ENCODE peak calls at places on chromosomes 2 and 18, in five cellular contexts. Q is astrocyte, L is breast epithelium, N is AG10803, I is GM12865. H is an unnamed sample.

GRCh38 chr18:55269632-55270031 is 310.4 kb upstream of the CCDC68 start:
- DNase-seq in Q (no peak), L (no peak), N (no peak), I (no peak), H (no peak)

GRCh38 chr2:179974743-179975142 is 32.4 kb downstream of the CWC22 start:
- DNase-seq in Q (no peak), L (no peak), N (no peak), I (no peak), H (no peak)

GRCh38 chr2:150485871-150486538 is 1.5 kb downstream of the RND3 start:
- DNase-seq in Q (peak; percentile 79), L (peak; percentile 75), N (peak; percentile 84), I (no peak), H (no peak)

GRCh38 chr2:176445831-176446433 is 176.7 kb downstream of the MTX2 start:
- DNase-seq in Q (peak; percentile 68), L (no peak), N (peak; percentile 63), I (no peak), H (no peak)

GRCh38 chr2:71884303-71885042 is 263.2 kb downstream of the CYP26B1 start:
- DNase-seq in Q (peak; percentile 73), L (no peak), N (peak; percentile 72), I (no peak), H (no peak)

GRCh38 chr2:147006724-147007123 is 838.1 kb upstream of the ACVR2A start:
- DNase-seq in Q (peak; percentile 41), L (no peak), N (peak; percentile 95), I (no peak), H (no peak)

GRCh38 chr18:37873416-37873815 is 307.8 kb upstream of the CELF4 start:
- DNase-seq in Q (no peak), L (no peak), N (no peak), I (no peak), H (no peak)

GRCh38 chr18:37465922-37466321 is 99.7 kb downstream of the CELF4 start:
- DNase-seq in Q (no peak), L (no peak), N (no peak), I (no peak), H (no peak)

GRCh38 chr18:35641467-35641866 is 59.9 kb downstream of the GALNT1 start:
- DNase-seq in Q (no peak), L (no peak), N (no peak), I (no peak), H (peak; percentile 73)

GRCh38 chr2:99484205-99484604 is 5.6 kb downstream of the REV1 start:
- DNase-seq in Q (no peak), L (no peak), N (no peak), I (no peak), H (no peak)

GRCh38 chr2:144512421-144513272 is 7.3 kb downstream of the ZEB2 start:
- DNase-seq in Q (no peak), L (no peak), N (no peak), I (no peak), H (no peak)
- H3K4me3 ChIP-seq in Q (no peak overlapping the region), L (peak overlapping the region; percentile 58), N (peak overlapping the region; percentile 85), I (no peak overlapping the region), H (no peak overlapping the region)

DNA sequence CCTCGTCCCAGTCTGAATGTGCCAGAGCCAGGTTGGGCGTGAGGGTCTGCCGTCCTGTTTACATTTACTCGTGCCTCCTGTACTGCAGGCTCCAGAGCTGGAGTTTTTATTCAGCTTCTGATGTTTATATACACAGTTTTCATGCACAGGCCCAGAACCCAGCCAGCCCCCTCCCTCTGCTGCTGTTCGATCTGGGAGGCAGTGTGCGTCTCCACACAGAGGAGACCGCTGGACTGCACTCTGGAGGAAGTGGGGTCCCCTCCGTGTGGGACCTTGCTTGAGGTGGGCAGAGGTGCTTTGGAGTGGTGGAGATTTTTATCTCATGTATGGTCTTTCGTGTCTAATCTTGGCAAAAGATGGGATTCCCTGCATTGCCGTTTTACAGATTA is 90.6 kb downstream of the GLI2 start:
- DNase-seq in Q (no peak), L (no peak), N (no peak), I (no peak), H (no peak)
- H3K4me3 ChIP-seq in Q (no peak overlapping the region), L (no peak overlapping the region), N (no peak overlapping the region), I (no peak overlapping the region), H (no peak overlapping the region)

GRCh38 chr2:35293261-35293660 is 1062.3 kb upstream of the CRIM1 start:
- DNase-seq in Q (no peak), L (no peak), N (no peak), I (no peak), H (no peak)
- H3K4me3 ChIP-seq in Q (no peak overlapping the region), L (no peak overlapping the region), N (no peak overlapping the region), I (no peak overlapping the region), H (no peak overlapping the region)

DNA sequence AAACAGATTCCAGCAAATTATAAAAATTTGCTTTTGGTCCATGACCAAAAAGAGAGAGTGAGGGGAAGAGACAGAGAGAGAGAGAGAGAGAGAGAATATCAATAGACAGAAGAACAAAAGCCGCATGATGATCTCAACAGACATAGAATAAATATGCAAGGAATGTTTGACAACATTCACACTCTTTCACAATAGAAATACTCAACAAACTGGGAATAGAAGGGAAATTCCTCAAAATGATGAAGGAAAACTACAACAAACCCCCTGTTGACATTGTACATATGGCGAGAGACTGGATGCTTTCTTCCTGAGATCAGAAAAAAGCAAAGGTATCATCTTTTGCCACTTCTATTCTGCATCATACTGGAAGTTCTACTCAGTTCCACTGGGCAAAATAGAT is 309.7 kb downstream of the RAD51AP2 start:
- DNase-seq in Q (peak; percentile 76), L (no peak), N (peak; percentile 58), I (no peak), H (no peak)
- H3K4me3 ChIP-seq in Q (no peak overlapping the region), L (no peak overlapping the region), N (no peak overlapping the region), I (no peak overlapping the region), H (no peak overlapping the region)

H was measured in Karpas-422.